ENCODE peak calls at places on chromosomes 1 and 21, in five cellular contexts. N, X, Q, O and K are unnamed samples.

GRCh38 chr1:7298749-7299151 is 472.3 kb upstream of the VAMP3 start:
- DNase-seq in N (no peak), X (no peak), Q (no peak), O (no peak), K (no peak)

GRCh38 chr1:59752556-59753412 is 62.0 kb upstream of the HOOK1 start:
- DNase-seq in N (no peak), X (no peak), Q (no peak), O (no peak), K (peak; percentile 40)

GRCh38 chr1:232586679-232587078 is 43.3 kb downstream of the SIPA1L2 start:
- DNase-seq in N (no peak), X (no peak), Q (no peak), O (no peak), K (no peak)

GRCh38 chr21:33028759-33029511 is 3.2 kb downstream of the OLIG2 start:
- DNase-seq in N (no peak), X (no peak), Q (no peak), O (no peak), K (no peak)

GRCh38 chr1:119294728-119295127 is 73.9 kb upstream of the HAO2 start:
- DNase-seq in N (no peak), X (no peak), Q (no peak), O (peak; percentile 45), K (peak; percentile 8)

GRCh38 chr21:35506352-35506751 is 457.2 kb upstream of the RUNX1 start:
- DNase-seq in N (no peak), X (no peak), Q (no peak), O (no peak), K (no peak)

GRCh38 chr1:90325165-90325564 is 330.3 kb downstream of the ZNF326 start:
- DNase-seq in N (no peak), X (no peak), Q (no peak), O (no peak), K (no peak)

GRCh38 chr1:33268927-33269610 is 12.8 kb downstream of the ZNF362 start:
- DNase-seq in N (no peak), X (no peak), Q (no peak), O (no peak), K (no peak)

GRCh38 chr1:15788624-15789301 is 18.7 kb downstream of the UQCRHL start:
- DNase-seq in N (no peak), X (no peak), Q (no peak), O (no peak), K (no peak)

GRCh38 chr1:165117482-165117881 is 239.0 kb downstream of the LMX1A start:
- DNase-seq in N (no peak), X (no peak), Q (no peak), O (no peak), K (no peak)

GRCh38 chr1:158821723-158822122 is 9.4 kb upstream of the MNDA start:
- DNase-seq in N (no peak), X (no peak), Q (no peak), O (no peak), K (no peak)

GRCh38 chr1:82161651-82162238 is 361.0 kb downstream of the ADGRL2 start:
- DNase-seq in N (no peak), X (no peak), Q (no peak), O (peak; percentile 93), K (peak; percentile 54)

GRCh38 chr1:204507317-204508105 is 8.7 kb upstream of the MDM4 start:
- DNase-seq in N (no peak), X (peak; percentile 21), Q (no peak), O (peak; percentile 87), K (peak; percentile 76)

GRCh38 chr1:225835752-225836151 is 25.8 kb downstream of the EPHX1 start:
- DNase-seq in N (peak; percentile 72), X (no peak), Q (peak; percentile 89), O (no peak), K (no peak)

GRCh38 chr21:35696644-35697043 is 363.7 kb downstream of the SETD4 start:
- DNase-seq in N (no peak), X (no peak), Q (no peak), O (no peak), K (no peak)

GRCh38 chr1:37875833-37876232 is 16.4 kb upstream of the MTF1 start:
- DNase-seq in N (no peak), X (no peak), Q (no peak), O (no peak), K (no peak)

GRCh38 chr1:151166506-151166956 is 587 bp downstream of the SCNM1 start:
- DNase-seq in N (no peak), X (no peak), Q (no peak), O (peak; percentile 26), K (peak; percentile 40)

GRCh38 chr1:220761688-220762427 is 13.7 kb downstream of the MTARC2 start:
- DNase-seq in N (no peak), X (no peak), Q (no peak), O (no peak), K (no peak)

GRCh38 chr1:147072371-147073061 is 99.8 kb downstream of the PRKAB2 start:
- DNase-seq in N (no peak), X (no peak), Q (no peak), O (no peak), K (no peak)

GRCh38 chr1:237913345-237913744 is 22.6 kb upstream of the ZP4 start:
- DNase-seq in N (no peak), X (no peak), Q (no peak), O (no peak), K (no peak)

GRCh38 chr21:44455524-44456206 is 355 bp downstream of the LRRC3 start:
- DNase-seq in N (no peak), X (no peak), Q (peak; percentile 76), O (no peak), K (peak; percentile 34)

GRCh38 chr1:214439352-214440119 is 111.9 kb downstream of the PTPN14 start:
- DNase-seq in N (no peak), X (no peak), Q (no peak), O (peak; percentile 90), K (peak; percentile 89)

GRCh38 chr1:184974086-184974836 is at the start of gene NIBAN1:
- DNase-seq in N (no peak), X (no peak), Q (peak; percentile 88), O (peak; percentile 36), K (peak; percentile 87)

GRCh38 chr1:202812176-202813026 is 1.6 kb downstream of the PCAT6 start:
- DNase-seq in N (no peak), X (no peak), Q (no peak), O (no peak), K (no peak)

GRCh38 chr1:214005716-214006115 is 17.9 kb downstream of the PROX1 start:
- DNase-seq in N (no peak), X (no peak), Q (no peak), O (no peak), K (no peak)

GRCh38 chr1:167489581-167490340 is 28.6 kb downstream of the CD247 start:
- DNase-seq in N (no peak), X (no peak), Q (no peak), O (no peak), K (no peak)